ENCODE peak calls at places on chromosomes 7 and 10, in seven cellular contexts. A, X, Q, R, J, I and N are unnamed samples.

GRCh38 chr7:131021902-131022301 is 287.9 kb upstream of the KLF14 start:
- DNase-seq in X (no peak), A (no peak), I (no peak), R (no peak), J (no peak), Q (no peak), N (peak)

GRCh38 chr7:37376386-37376785 is 72.3 kb downstream of the ELMO1 start:
- DNase-seq in A (peak), R (no peak), J (no peak), I (no peak), X (no peak), Q (no peak), N (no peak)

GRCh38 chr7:92057375-92057774 is 76.9 kb downstream of the CYP51A1 start:
- DNase-seq in Q (peak), J (no peak), I (no peak), X (peak), R (no peak), A (peak), N (peak)

GRCh38 chr7:84337386-84337785 is 142.8 kb upstream of the SEMA3A start:
- DNase-seq in A (peak), X (no peak), J (no peak), I (no peak), Q (no peak), R (no peak), N (no peak)

GRCh38 chr10:132697568-132698200 is 88.3 kb downstream of the NKX6-2 start:
- DNase-seq in Q (no peak), I (no peak), R (peak), J (no peak), A (no peak), X (no peak), N (no peak)

GRCh38 chr10:70478191-70479160 is at the start of gene PALD1:
- DNase-seq in A (no peak), X (peak), J (peak), I (no peak), Q (peak), R (peak), N (peak)

GRCh38 chr7:25009271-25009670 is 29.3 kb upstream of the OSBPL3 start:
- DNase-seq in Q (no peak), I (peak), R (no peak), X (no peak), A (peak), J (no peak), N (no peak)

GRCh38 chr7:137091396-137091795 is 222.9 kb downstream of the CHRM2 start:
- DNase-seq in A (no peak), I (no peak), X (no peak), Q (no peak), J (peak), R (no peak), N (no peak)

GRCh38 chr10:60948871-60949270 is 4.9 kb upstream of the RHOBTB1 start:
- DNase-seq in I (no peak), Q (no peak), X (no peak), R (no peak), A (no peak), J (no peak), N (no peak)

GRCh38 chr10:3995302-3996210 is 210.5 kb upstream of the KLF6 start:
- DNase-seq in Q (no peak), R (no peak), I (peak), X (no peak), J (no peak), A (peak), N (no peak)

GRCh38 chr7:36490335-36490940 is 100.8 kb downstream of the ANLN start:
- DNase-seq in R (no peak), I (no peak), Q (no peak), A (no peak), X (no peak), J (no peak), N (no peak)

GRCh38 chr7:23468721-23469149 is 1.6 kb downstream of the IGF2BP3 start:
- DNase-seq in Q (no peak), I (no peak), X (no peak), A (no peak), J (no peak), R (no peak), N (no peak)

GRCh38 chr7:105975770-105976428 is 12.8 kb downstream of the CDHR3 start:
- DNase-seq in A (peak), R (no peak), X (peak), J (no peak), I (peak), Q (no peak), N (no peak)

GRCh38 chr10:101001225-101002035 is 1.8 kb downstream of the LZTS2 start:
- DNase-seq in R (peak), J (no peak), I (peak), Q (peak), A (peak), X (peak), N (peak)

GRCh38 chr7:77415474-77415821 is 701 bp downstream of the GSAP start:
- DNase-seq in X (no peak), Q (no peak), J (no peak), R (peak), I (no peak), A (no peak), N (peak)

GRCh38 chr7:64581929-64582894 is 19.3 kb upstream of the ZNF680 start:
- DNase-seq in R (no peak), A (no peak), Q (no peak), I (no peak), J (no peak), X (no peak), N (no peak)

GRCh38 chr10:16673443-16673842 is 143.8 kb downstream of the RSU1 start:
- DNase-seq in I (no peak), R (no peak), Q (no peak), J (no peak), X (peak), A (no peak), N (no peak)

GRCh38 chr7:139828880-139829653 is at the start of gene TBXAS1:
- DNase-seq in A (no peak), Q (peak), X (no peak), R (peak), I (no peak), J (no peak), N (no peak)

GRCh38 chr7:138890782-138891445 is 90.3 kb downstream of the KIAA1549 start:
- DNase-seq in J (no peak), Q (peak), R (no peak), I (no peak), A (no peak), X (no peak), N (no peak)

GRCh38 chr7:44111759-44112158 is 7.6 kb downstream of the AEBP1 start:
- DNase-seq in I (no peak), J (no peak), Q (no peak), A (no peak), X (no peak), R (no peak), N (no peak)

GRCh38 chr7:101618916-101619315 is 10.2 kb downstream of the MYL10 start:
- DNase-seq in J (no peak), A (no peak), Q (no peak), I (no peak), R (no peak), X (no peak), N (no peak)

GRCh38 chr10:132158810-132159209 is 27.9 kb upstream of the DPYSL4 start:
- DNase-seq in R (no peak), Q (no peak), A (no peak), X (no peak), J (no peak), I (no peak), N (no peak)

GRCh38 chr10:14474656-14475055 is 143.9 kb upstream of the FRMD4A start:
- DNase-seq in A (no peak), I (no peak), X (no peak), J (no peak), Q (no peak), R (no peak), N (no peak)

GRCh38 chr10:12416396-12417090 is 67.2 kb downstream of the CAMK1D start:
- DNase-seq in X (no peak), R (no peak), I (no peak), A (no peak), Q (no peak), J (no peak), N (no peak)

GRCh38 chr7:1349351-1349761 is 109.9 kb downstream of the MICALL2 start:
- DNase-seq in I (no peak), Q (no peak), R (peak), X (no peak), J (no peak), A (no peak), N (no peak)

GRCh38 chr10:7515549-7515948 is 104.7 kb upstream of the SFMBT2 start:
- DNase-seq in X (no peak), Q (no peak), J (no peak), A (no peak), I (no peak), R (no peak), N (no peak)

GRCh38 chr7:19117870-19118608 is 603 bp upstream of the TWIST1 start:
- DNase-seq in X (no peak), A (no peak), J (no peak), I (no peak), Q (no peak), R (no peak), N (no peak)

GRCh38 chr7:1555813-1556540 is at the start of gene TMEM184A:
- DNase-seq in A (peak), J (no peak), I (no peak), Q (peak), X (peak), R (peak), N (peak)

GRCh38 chr10:69089638-69090599 is 2.0 kb downstream of the SRGN start:
- DNase-seq in R (no peak), Q (peak), J (no peak), I (no peak), A (no peak), X (no peak), N (peak)

GRCh38 chr10:52030051-52030867 is 283.8 kb upstream of the DKK1 start:
- DNase-seq in J (no peak), R (no peak), I (no peak), Q (no peak), X (no peak), A (no peak), N (no peak)

GRCh38 chr7:23472974-23473847 is 2.9 kb upstream of the IGF2BP3 start:
- DNase-seq in R (no peak), Q (no peak), X (peak), J (peak), A (peak), I (no peak), N (no peak)